ENCODE peak calls at places on chromosome 3, in ten cellular contexts. Y is NCI-H460; U is pancreas; J is hepatic stellate cell; L is adipocyte; V is ovary; O is D341Med; X is epithelial cell of prostate; F is EH; G is stimulated activated CD8-positive, alpha-beta memory T cell treated with anti-CD3 and anti-CD28 coated beads, Interleukin-12 subunit alpha, Interleukin-12 subunit beta, amount 100 ng/mL, for 4 hours. D is an unnamed sample.
A peak's percentile ranks its signal among the peaks of the same experiment; 100 is the strongest.

GRCh38 chr3:53161345-53161819 is 373 bp downstream of the PRKCD start:
- DNase-seq in Y (no peak), X (no peak), U (no peak), O (no peak), G (no peak), V (no peak), L (peak; percentile 56), J (peak; percentile 63), F (peak; percentile 28), D (peak; percentile 85)

GRCh38 chr3:154060606-154061380 is 60.4 kb upstream of the ARHGEF26 start:
- DNase-seq in U (no peak), G (no peak), X (no peak), O (no peak), Y (no peak), J (no peak), F (peak; percentile 17), L (peak; percentile 59), V (no peak), D (no peak)

GRCh38 chr3:95037097-95037496 is 974.2 kb downstream of the NSUN3 start:
- DNase-seq in O (no peak), X (no peak), J (no peak), G (no peak), V (no peak), U (no peak), L (no peak), F (no peak), Y (no peak), D (no peak)

GRCh38 chr3:43496740-43497375 is 125.0 kb downstream of the ANO10 start:
- DNase-seq in F (peak; percentile 36), L (no peak), U (no peak), O (no peak), G (no peak), X (no peak), J (no peak), Y (no peak), V (no peak), D (no peak)

GRCh38 chr3:125141596-125142417 is 70.7 kb downstream of the SLC12A8 start:
- DNase-seq in X (no peak), V (peak; percentile 69), Y (no peak), F (peak; percentile 39), U (peak; percentile 26), L (no peak), O (no peak), G (peak; percentile 50), J (peak; percentile 63), D (peak; percentile 89)

GRCh38 chr3:101850327-101851048 is 1.2 kb downstream of the NFKBIZ start:
- DNase-seq in O (no peak), Y (no peak), U (no peak), G (no peak), L (peak; percentile 88), F (peak; percentile 80), V (no peak), X (no peak), J (peak; percentile 51), D (no peak)

GRCh38 chr3:52119056-52119455 is 35.2 kb downstream of the POC1A start:
- DNase-seq in U (no peak), J (no peak), L (no peak), G (no peak), X (no peak), V (no peak), F (peak; percentile 29), Y (no peak), O (no peak), D (no peak)

GRCh38 chr3:41684802-41685740 is 276.8 kb downstream of the ULK4 start:
- DNase-seq in O (no peak), G (no peak), F (peak; percentile 42), U (peak; percentile 24), X (no peak), V (no peak), J (no peak), L (peak; percentile 27), Y (no peak), D (no peak)

GRCh38 chr3:17412950-17413530 is 329.4 kb downstream of the TBC1D5 start:
- DNase-seq in L (peak; percentile 85), O (peak; percentile 47), F (peak; percentile 59), V (no peak), U (peak; percentile 13), G (no peak), Y (peak; percentile 45), X (no peak), J (peak; percentile 8), D (no peak)

D was measured in cardiac septum.